ENCODE peak calls at places on chromosomes 3 and 15, in four cellular contexts. C is CD8-positive, alpha-beta memory T cell; U is OCI-LY7; O is psoas muscle. X is an unnamed sample.

GRCh38 chr3:185208836-185209235 is 45.0 kb downstream of the EHHADH start:
- DNase-seq in C (no peak), U (no peak), O (no peak), X (no peak)

GRCh38 chr15:70421197-70421482 is 323.4 kb upstream of the TLE3 start:
- DNase-seq in C (no peak), U (no peak), O (no peak), X (no peak)

GRCh38 chr3:124033360-124034015 is 41.6 kb upstream of the ROPN1 start:
- DNase-seq in C (no peak), U (no peak), O (peak), X (no peak)

GRCh38 chr3:111863942-111864341 is 4.9 kb downstream of the PHLDB2 start:
- DNase-seq in C (no peak), U (no peak), O (no peak), X (no peak)

GRCh38 chr3:52286777-52287110 is 884 bp upstream of the GLYCTK start:
- DNase-seq in C (no peak), U (no peak), O (no peak), X (no peak)

GRCh38 chr3:127748754-127749327 is 73.5 kb downstream of the MGLL start:
- DNase-seq in C (no peak), U (no peak), O (no peak), X (no peak)

GRCh38 chr3:37861540-37862051 is at the start of gene CTDSPL:
- DNase-seq in C (no peak), U (no peak), O (peak), X (no peak)

GRCh38 chr3:61560452-61561373 is 658 bp upstream of the PTPRG start:
- DNase-seq in C (no peak), U (peak), O (peak), X (no peak)

GRCh38 chr3:94221829-94222228 is 159.0 kb downstream of the NSUN3 start:
- DNase-seq in C (no peak), U (no peak), O (no peak), X (no peak)

GRCh38 chr3:150523538-150523937 is 22.8 kb downstream of the SERP1 start:
- DNase-seq in C (no peak), U (no peak), O (no peak), X (no peak)

GRCh38 chr3:116285781-116286180 is 159.5 kb downstream of the LSAMP start:
- DNase-seq in C (no peak), U (no peak), O (no peak), X (no peak)

GRCh38 chr3:133549565-133549964 is 23.9 kb upstream of the CDV3 start:
- DNase-seq in C (no peak), U (no peak), O (no peak), X (no peak)

GRCh38 chr3:194123735-194124134 is 12.2 kb upstream of the HES1 start:
- DNase-seq in C (no peak), U (no peak), O (no peak), X (no peak)

GRCh38 chr15:78034495-78035191 is 42.9 kb downstream of the TBC1D2B start:
- DNase-seq in C (peak), U (peak), O (peak), X (no peak)

GRCh38 chr15:62453356-62453755 is 288.3 kb upstream of the C2CD4B start:
- DNase-seq in C (no peak), U (no peak), O (no peak), X (no peak)

GRCh38 chr3:123552095-123552714 is 32.6 kb downstream of the HACD2 start:
- DNase-seq in C (no peak), U (peak), O (no peak), X (no peak)

GRCh38 chr3:188605231-188605630 is 451.3 kb downstream of the LPP start:
- DNase-seq in C (no peak), U (no peak), O (no peak), X (no peak)

GRCh38 chr3:196169836-196170240 is 41.4 kb downstream of the ZDHHC19 start:
- DNase-seq in C (no peak), U (no peak), O (peak), X (no peak)

GRCh38 chr15:70066422-70066821 is 31.3 kb downstream of the TLE3 start:
- DNase-seq in C (no peak), U (no peak), O (no peak), X (no peak)

GRCh38 chr3:110878692-110879091 is 192.9 kb upstream of the NECTIN3 start:
- DNase-seq in C (no peak), U (no peak), O (no peak), X (no peak)

GRCh38 chr3:16286161-16286560 is 21.1 kb downstream of the OXNAD1 start:
- DNase-seq in C (peak), U (no peak), O (no peak), X (no peak)
- H3K4me3 ChIP-seq in C (peak), U (no peak), O (no peak), X (no peak)

GRCh38 chr3:104360038-104360437 is 1006.7 kb upstream of the ALCAM start:
- DNase-seq in C (no peak), U (no peak), O (no peak), X (no peak)
- H3K4me3 ChIP-seq in C (no peak), U (no peak), O (no peak), X (no peak)

GRCh38 chr15:41955807-41956525 is 16.4 kb downstream of the EHD4 start:
- DNase-seq in C (no peak), U (no peak), O (no peak), X (no peak)
- H3K4me3 ChIP-seq in C (no peak), U (no peak), O (no peak), X (no peak)

GRCh38 chr3:55729546-55729945 is 242.4 kb upstream of the WNT5A start:
- DNase-seq in C (no peak), U (peak), O (no peak), X (no peak)
- H3K4me3 ChIP-seq in C (no peak), U (no peak), O (no peak), X (no peak)

DNA sequence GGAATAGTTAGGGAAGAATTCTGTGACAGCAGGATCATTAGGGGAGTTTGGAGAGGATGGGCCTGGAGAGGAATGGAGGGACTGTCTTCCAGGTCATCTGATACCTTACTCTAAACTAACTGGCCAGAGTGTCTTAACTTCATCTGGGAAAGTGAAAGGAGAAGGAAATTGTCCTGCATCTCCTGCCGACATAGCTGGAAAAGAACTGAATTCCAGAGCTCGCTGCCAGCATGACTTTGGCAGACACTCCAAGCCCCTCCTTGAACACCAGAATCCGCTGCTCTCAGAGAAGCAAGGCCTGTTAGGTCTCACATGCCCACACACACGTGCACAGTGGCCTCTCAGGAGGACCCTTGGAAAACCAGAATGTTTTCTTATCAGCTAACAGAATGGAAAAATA is 10.5 kb downstream of the ABI3BP start:
- DNase-seq in C (no peak), U (no peak), O (peak), X (no peak)
- H3K4me3 ChIP-seq in C (no peak), U (no peak), O (no peak), X (no peak)

GRCh38 chr3:73832426-73832825 is 207.7 kb upstream of the PDZRN3 start:
- DNase-seq in C (no peak), U (no peak), O (no peak), X (no peak)

GRCh38 chr3:73827658-73828313 is 203.0 kb upstream of the PDZRN3 start:
- DNase-seq in C (no peak), U (no peak), O (no peak), X (no peak)

GRCh38 chr3:73827204-73827603 is 202.5 kb upstream of the PDZRN3 start:
- DNase-seq in C (no peak), U (no peak), O (no peak), X (no peak)
- H3K4me3 ChIP-seq in C (no peak), U (no peak), O (no peak), X (no peak)